ENCODE peak calls at places on chromosome 5, in nine cellular contexts. W is NCI-H187 treated with DMSO at 0.1 percent for 48 hours; X is lung; H is NCI-H2081; L is stimulated activated naive B cell treated with anti-CD40 and anti-IgM and Interleukin-4, amounts not matched to agents 10 μg/mL and 1 μg/mL and 100 μg/mL, for 72 hours; P is T-helper 17 cell; K is adrenal gland; Y is head of caudate nucleus; S is sciatic nerve. B is an unnamed sample.

GRCh38 chr5:73673161-73673591 is 47.2 kb downstream of the ARHGEF28 start:
- DNase-seq in X (no peak), L (no peak), P (no peak), H (no peak), S (no peak), W (no peak), Y (no peak), K (no peak), B (no peak)

GRCh38 chr5:142446131-142446959 is 121.5 kb upstream of the SPRY4 start:
- DNase-seq in L (no peak), W (no peak), Y (no peak), P (no peak), X (no peak), K (peak), S (no peak), H (no peak), B (no peak)

GRCh38 chr5:22470408-22470807 is 382.7 kb downstream of the CDH12 start:
- DNase-seq in H (no peak), W (no peak), P (no peak), X (no peak), L (no peak), Y (no peak), S (no peak), K (no peak), B (no peak)

GRCh38 chr5:152379331-152379730 is 25.7 kb downstream of the NMUR2 start:
- DNase-seq in W (no peak), H (no peak), X (no peak), L (no peak), P (no peak), K (no peak), Y (no peak), S (no peak), B (no peak)

GRCh38 chr5:51960617-51961115 is 577.4 kb downstream of the ISL1 start:
- DNase-seq in L (no peak), Y (no peak), K (no peak), X (no peak), W (no peak), H (peak), P (no peak), S (no peak), B (no peak)

GRCh38 chr5:14342306-14342705 is 199.2 kb downstream of the TRIO start:
- DNase-seq in H (no peak), W (no peak), K (no peak), X (no peak), P (no peak), L (peak), Y (no peak), S (no peak), B (no peak)

GRCh38 chr5:117594165-117594564 is 1019.5 kb upstream of the SEMA6A start:
- DNase-seq in L (no peak), S (no peak), K (no peak), W (no peak), Y (no peak), X (peak), H (no peak), P (no peak), B (no peak)

GRCh38 chr5:179746872-179747271 is 14.2 kb downstream of the MAML1 start:
- DNase-seq in K (no peak), P (no peak), L (no peak), S (no peak), W (no peak), Y (no peak), X (no peak), H (no peak), B (no peak)

GRCh38 chr5:54443264-54443663 is 12.2 kb upstream of the HSPB3 start:
- DNase-seq in W (no peak), Y (no peak), P (no peak), S (no peak), H (no peak), L (no peak), X (no peak), K (no peak), B (no peak)

GRCh38 chr5:89313044-89313443 is 430.1 kb upstream of the MEF2C start:
- DNase-seq in P (no peak), H (no peak), W (no peak), X (no peak), S (no peak), Y (no peak), K (no peak), L (no peak), B (no peak)

GRCh38 chr5:175894251-175894650 is 22.9 kb downstream of the CPLX2 start:
- DNase-seq in P (no peak), S (no peak), H (no peak), K (no peak), W (no peak), Y (no peak), X (no peak), L (no peak), B (no peak)

GRCh38 chr5:39160576-39161213 is 58.7 kb downstream of the FYB1 start:
- DNase-seq in P (no peak), X (no peak), S (no peak), W (no peak), Y (no peak), K (no peak), H (no peak), L (no peak), B (no peak)

GRCh38 chr5:81750308-81751008 is 439 bp downstream of the SSBP2 start:
- DNase-seq in L (peak), X (no peak), W (no peak), H (no peak), S (no peak), P (peak), K (no peak), Y (peak), B (no peak)

GRCh38 chr5:61461412-61461811 is 129.4 kb downstream of the ZSWIM6 start:
- DNase-seq in W (no peak), X (no peak), K (no peak), P (no peak), S (no peak), Y (no peak), H (no peak), L (no peak), B (no peak)

GRCh38 chr5:90356612-90357011 is 52.9 kb downstream of the CETN3 start:
- DNase-seq in L (no peak), Y (no peak), K (no peak), H (peak), W (no peak), X (no peak), P (no peak), S (no peak), B (no peak)

GRCh38 chr5:14016549-14016948 is 72.1 kb upstream of the DNAH5 start:
- DNase-seq in K (no peak), X (no peak), P (no peak), W (no peak), Y (no peak), L (no peak), S (no peak), H (peak), B (no peak)

GRCh38 chr5:122500245-122501086 is 188.4 kb downstream of the SNCAIP start:
- DNase-seq in Y (peak), H (peak), K (no peak), P (no peak), X (no peak), W (no peak), S (no peak), L (no peak), B (no peak)

GRCh38 chr5:176371621-176372539 is 6.6 kb downstream of the ARL10 start:
- DNase-seq in P (no peak), H (no peak), K (peak), X (no peak), L (no peak), W (no peak), S (no peak), Y (no peak), B (no peak)

B was measured in NCI-H2107.